ENCODE peak calls at places on chromosome 19, in ten cellular contexts. I is heart right ventricle, A is breast epithelium, K is neural progenitor cell, Q is heart left ventricle, W is pancreas, C is fibroblast of lung, P is K562, D is colonic mucosa, M is tibial nerve. Z is an unnamed sample.

GRCh38 chr19:31257025-31257424 is 92.2 kb downstream of the TSHZ3 start:
- DNase-seq in I (no peak), A (no peak), K (no peak), Q (no peak), W (no peak), C (no peak), P (no peak), D (no peak), M (no peak), Z (no peak)

GRCh38 chr19:10812196-10812595 is 23.8 kb downstream of the TMED1 start:
- DNase-seq in I (no peak), A (no peak), K (no peak), Q (no peak), W (no peak), C (no peak), P (peak; percentile 34), D (no peak), M (no peak), Z (no peak)

GRCh38 chr19:28425431-28425931 is 787.5 kb downstream of the UQCRFS1 start:
- DNase-seq in I (no peak), A (no peak), K (no peak), Q (no peak), W (no peak), C (peak; percentile 90), P (no peak), D (no peak), M (no peak), Z (no peak)

GRCh38 chr19:38666662-38667448 is 19.4 kb downstream of the ACTN4 start:
- DNase-seq in I (no peak), A (peak; percentile 79), K (peak; percentile 58), Q (peak; percentile 75), W (peak; percentile 84), C (peak; percentile 91), P (no peak), D (no peak), M (no peak), Z (no peak)

GRCh38 chr19:9937001-9937411 is 691 bp upstream of the OLFM2 start:
- DNase-seq in I (no peak), A (no peak), K (peak; percentile 53), Q (no peak), W (no peak), C (no peak), P (no peak), D (no peak), M (no peak), Z (no peak)

GRCh38 chr19:42176649-42176989 is 40.9 kb downstream of the DEDD2 start:
- DNase-seq in I (no peak), A (no peak), K (peak; percentile 76), Q (no peak), W (no peak), C (no peak), P (no peak), D (no peak), M (no peak), Z (no peak)

GRCh38 chr19:513368-514165 is 6.3 kb downstream of the TPGS1 start:
- DNase-seq in I (no peak), A (no peak), K (no peak), Q (no peak), W (no peak), C (no peak), P (no peak), D (no peak), M (no peak), Z (no peak)

GRCh38 chr19:53545271-53546065 is 7.5 kb downstream of the ZNF331 start:
- DNase-seq in I (no peak), A (no peak), K (no peak), Q (no peak), W (no peak), C (peak; percentile 87), P (no peak), D (no peak), M (no peak), Z (no peak)

GRCh38 chr19:10717356-10718204 is at the start of gene DNM2:
- DNase-seq in I (peak; percentile 98), A (peak; percentile 100), K (peak; percentile 100), Q (peak; percentile 99), W (peak; percentile 100), C (peak; percentile 100), P (peak; percentile 94), D (peak; percentile 99), M (peak; percentile 100), Z (peak; percentile 99)

GRCh38 chr19:32404939-32405430 is 585 bp upstream of the DPY19L3 start:
- DNase-seq in I (peak; percentile 80), A (peak; percentile 46), K (peak; percentile 84), Q (peak; percentile 71), W (peak; percentile 74), C (peak; percentile 41), P (no peak), D (peak; percentile 61), M (peak; percentile 50), Z (peak; percentile 71)

GRCh38 chr19:39996218-39996810 is 546 bp upstream of the ZNF546 start:
- DNase-seq in I (no peak), A (no peak), K (no peak), Q (no peak), W (no peak), C (peak; percentile 77), P (peak; percentile 41), D (no peak), M (no peak), Z (no peak)

GRCh38 chr19:2282062-2282861 is at the start of gene PEAK3:
- DNase-seq in I (peak; percentile 81), A (no peak), K (peak; percentile 62), Q (peak; percentile 85), W (no peak), C (peak; percentile 57), P (peak; percentile 56), D (peak; percentile 67), M (peak; percentile 65), Z (peak; percentile 87)

GRCh38 chr19:5801796-5802616 is 2.9 kb upstream of the NRTN start:
- DNase-seq in I (no peak), A (no peak), K (peak; percentile 91), Q (no peak), W (no peak), C (peak; percentile 29), P (peak; percentile 75), D (no peak), M (no peak), Z (no peak)

GRCh38 chr19:795691-796581 is 1.3 kb upstream of the PTBP1 start:
- DNase-seq in I (no peak), A (no peak), K (no peak), Q (no peak), W (peak; percentile 60), C (no peak), P (no peak), D (peak; percentile 26), M (no peak), Z (no peak)

GRCh38 chr19:41541990-41542584 is 33.9 kb upstream of the CEACAM21 start:
- DNase-seq in I (peak; percentile 53), A (no peak), K (peak; percentile 57), Q (no peak), W (peak; percentile 27), C (no peak), P (peak; percentile 44), D (peak; percentile 76), M (peak; percentile 67), Z (peak; percentile 56)

GRCh38 chr19:15995536-15995935 is 46.7 kb downstream of the OR10H4 start:
- DNase-seq in I (peak; percentile 28), A (no peak), K (no peak), Q (no peak), W (no peak), C (no peak), P (no peak), D (no peak), M (no peak), Z (no peak)

GRCh38 chr19:46220038-46220615 is 9.4 kb upstream of the IGFL1 start:
- DNase-seq in I (no peak), A (no peak), K (no peak), Q (no peak), W (no peak), C (no peak), P (no peak), D (no peak), M (no peak), Z (no peak)

DNA sequence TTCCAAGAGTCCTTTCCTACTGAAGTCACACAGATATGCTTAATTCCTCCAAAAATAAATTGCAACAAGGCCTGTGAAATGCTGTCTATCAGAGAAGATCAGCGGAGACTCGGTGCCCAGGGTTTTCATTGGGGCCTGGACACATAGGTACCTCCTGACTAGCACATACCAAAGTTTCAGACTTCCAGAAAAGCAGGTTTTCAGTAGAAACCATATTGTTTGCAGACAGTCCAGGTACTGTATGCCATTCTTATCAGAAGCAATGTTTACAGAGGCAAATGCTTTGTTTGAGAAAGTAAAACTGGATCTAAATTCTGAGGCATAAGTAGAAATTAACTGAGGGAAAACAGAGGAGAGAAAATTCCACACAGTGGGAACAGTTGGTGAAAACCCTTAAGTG is 12.8 kb downstream of the ZNF229 start:
- DNase-seq in I (no peak), A (no peak), K (no peak), Q (no peak), W (no peak), C (no peak), P (no peak), D (no peak), M (no peak), Z (no peak)
- H3K9me3 ChIP-seq in I (peaks cover 26% of the 10 kb centered on the region), A (peaks cover 55% of the 10 kb centered on the region), K (no peaks in the 10 kb centered on the region), Q (peaks cover 6% of the 10 kb centered on the region), W (no peaks in the 10 kb centered on the region), C (no peaks in the 10 kb centered on the region), P (no peaks in the 10 kb centered on the region), D (no peaks in the 10 kb centered on the region), M (peaks cover 95% of the 10 kb centered on the region), Z (peaks cover 100% of the 10 kb centered on the region)

GRCh38 chr19:58395979-58396627 is 647 bp downstream of the RNF225 start:
- DNase-seq in I (no peak), A (no peak), K (peak; percentile 61), Q (no peak), W (peak; percentile 38), C (no peak), P (peak; percentile 16), D (no peak), M (no peak), Z (no peak)
- H3K4me3 ChIP-seq in I (no peak overlapping the region), A (peak overlapping the region; percentile 66), K (peak overlapping the region; percentile 43), Q (no peak overlapping the region), W (no peak overlapping the region), C (no peak overlapping the region), P (no peak overlapping the region), D (no peak overlapping the region), M (no peak overlapping the region), Z (peak overlapping the region; percentile 33)

DNA sequence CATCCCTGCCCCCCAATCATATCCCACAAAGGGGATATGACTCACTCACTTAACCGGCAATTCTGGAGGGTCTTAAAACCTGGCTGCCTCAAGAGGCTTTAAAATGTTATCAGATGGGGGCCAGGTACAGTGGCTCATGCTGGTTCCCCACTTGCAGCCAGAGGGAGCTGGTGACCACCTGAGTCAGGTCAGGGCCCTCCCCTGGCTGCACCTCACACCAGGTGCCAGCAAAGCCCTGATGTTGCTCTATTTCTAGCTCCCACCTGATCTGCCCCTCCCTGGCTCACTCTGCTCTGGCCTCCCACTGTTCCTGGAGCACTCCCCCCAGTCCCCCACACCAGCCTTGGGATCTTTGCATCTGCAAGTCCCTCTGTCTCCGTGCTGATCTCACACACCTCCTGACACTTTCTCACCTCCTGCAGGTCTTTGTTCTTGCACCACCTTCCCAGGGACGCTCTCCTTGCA is 14.2 kb downstream of the HPN start:
- DNase-seq in I (no peak), A (no peak), K (peak; percentile 59), Q (no peak), W (no peak), C (no peak), P (no peak), D (no peak), M (no peak), Z (no peak)
- TF ChIP-seq CTCF in I (no peak), A (no peak), K (peak; percentile 61), Q (no peak), W (no peak), C (no peak), P (peak; percentile 70), D (no peak), M (no peak), Z (no peak)

GRCh38 chr19:58042709-58043340 is 9.0 kb downstream of the ZSCAN1 start:
- DNase-seq in I (no peak), A (no peak), K (peak; percentile 51), Q (no peak), W (no peak), C (no peak), P (no peak), D (no peak), M (no peak), Z (no peak)
- H3K9me3 ChIP-seq in I (peaks cover 11% of the 10 kb centered on the region), A (peaks cover 90% of the 10 kb centered on the region), K (no peaks in the 10 kb centered on the region), Q (no peaks in the 10 kb centered on the region), W (no peaks in the 10 kb centered on the region), C (no peaks in the 10 kb centered on the region), P (no peaks in the 10 kb centered on the region), D (no peaks in the 10 kb centered on the region), M (peaks cover 100% of the 10 kb centered on the region), Z (peaks cover 82% of the 10 kb centered on the region)